ENCODE peak calls at places on chromosome 7, in ten cellular contexts. R is stomach, A is pancreas, L is GM23338, F is brain microvascular endothelial cell, P is PC-3, Q is DND-41, Y is cardiac muscle cell, C is BJ, N is right cardiac atrium. D is an unnamed sample.

GRCh38 chr7:105309235-105310156 is 79.2 kb downstream of the SRPK2 start:
- DNase-seq in P (no peak), Y (no peak), Q (peak; percentile 73), F (peak; percentile 6), N (no peak), L (peak; percentile 48), R (no peak), C (no peak), A (no peak), D (no peak)

GRCh38 chr7:68121655-68122054 is 1125.0 kb downstream of the TYW1 start:
- DNase-seq in P (no peak), Y (no peak), C (no peak), F (no peak), N (no peak), R (no peak), L (no peak), A (no peak), Q (no peak), D (no peak)

GRCh38 chr7:29281782-29282541 is 87.4 kb downstream of the CHN2 start:
- DNase-seq in P (no peak), N (peak; percentile 23), Y (peak; percentile 63), C (no peak), R (no peak), F (peak; percentile 86), A (no peak), L (no peak), Q (no peak), D (no peak)

GRCh38 chr7:4725014-4725951 is 43.2 kb downstream of the FOXK1 start:
- DNase-seq in P (peak; percentile 60), Q (no peak), N (peak; percentile 85), Y (peak; percentile 62), F (peak; percentile 95), L (peak; percentile 30), C (peak; percentile 70), R (peak; percentile 83), A (peak; percentile 83), D (peak; percentile 28)

GRCh38 chr7:151304856-151305255 is 36.8 kb upstream of the NUB1 start:
- DNase-seq in C (no peak), R (no peak), Y (peak; percentile 6), A (no peak), N (no peak), Q (no peak), P (peak; percentile 2), L (peak; percentile 86), F (no peak), D (no peak)

GRCh38 chr7:19899517-19899916 is 126.1 kb upstream of the TMEM196 start:
- DNase-seq in N (no peak), C (no peak), F (no peak), R (no peak), L (no peak), A (no peak), Y (no peak), Q (no peak), P (peak; percentile 77), D (no peak)

GRCh38 chr7:106112118-106112971 is at the start of gene SYPL1:
- DNase-seq in P (peak; percentile 94), F (peak; percentile 79), R (peak; percentile 94), N (peak; percentile 94), Q (peak; percentile 97), Y (peak; percentile 94), C (peak; percentile 57), L (peak; percentile 95), A (peak; percentile 98), D (peak; percentile 93)

GRCh38 chr7:69619619-69620018 is 21.3 kb downstream of the AUTS2 start:
- DNase-seq in L (no peak), F (no peak), R (no peak), Y (no peak), N (no peak), P (no peak), C (no peak), A (no peak), Q (no peak), D (no peak)

GRCh38 chr7:25979605-25980004 is 172.4 kb upstream of the NFE2L3 start:
- DNase-seq in Q (no peak), R (no peak), L (no peak), C (no peak), P (no peak), A (no peak), N (no peak), Y (no peak), F (no peak), D (no peak)

GRCh38 chr7:114212753-114213439 is 201.7 kb upstream of the FOXP2 start:
- DNase-seq in L (no peak), R (no peak), Q (no peak), P (no peak), C (no peak), F (no peak), A (no peak), Y (no peak), N (no peak), D (no peak)

GRCh38 chr7:41237956-41238355 is 464.9 kb downstream of the INHBA start:
- DNase-seq in A (no peak), P (peak; percentile 52), R (no peak), L (no peak), F (no peak), C (no peak), N (no peak), Y (no peak), Q (no peak), D (no peak)

GRCh38 chr7:129434846-129435318 is 650 bp downstream of the STRIP2 start:
- DNase-seq in F (peak; percentile 2), C (no peak), N (peak; percentile 11), P (no peak), L (peak; percentile 65), Q (no peak), A (peak; percentile 63), Y (peak; percentile 54), R (no peak), D (peak; percentile 31)

GRCh38 chr7:90262438-90262837 is 17.5 kb downstream of the CFAP69 start:
- DNase-seq in Y (no peak), C (no peak), R (no peak), F (no peak), P (peak; percentile 70), A (no peak), N (no peak), Q (no peak), L (peak; percentile 47), D (peak; percentile 4)

GRCh38 chr7:44383566-44383965 is 58.2 kb upstream of the CAMK2B start:
- DNase-seq in Y (no peak), Q (no peak), F (peak; percentile 67), P (peak; percentile 21), C (peak; percentile 26), N (peak; percentile 55), R (peak; percentile 21), A (peak; percentile 41), L (no peak), D (no peak)

GRCh38 chr7:129348023-129348740 is 86.0 kb upstream of the STRIP2 start:
- DNase-seq in F (no peak), C (no peak), Y (no peak), P (no peak), A (no peak), L (no peak), Q (no peak), R (no peak), N (no peak), D (no peak)

GRCh38 chr7:81299272-81299671 is 380.4 kb upstream of the SEMA3C start:
- DNase-seq in R (no peak), C (peak; percentile 93), N (no peak), L (no peak), Q (no peak), P (peak; percentile 89), A (no peak), F (peak; percentile 95), Y (peak; percentile 3), D (no peak)
- H3K4me3 ChIP-seq in R (no peak overlapping the region), C (no peak overlapping the region), N (no peak overlapping the region), L (no peak overlapping the region), Q (no peak overlapping the region), P (peak overlapping the region; percentile 8), A (no peak overlapping the region), F (no peak overlapping the region), Y (no peak overlapping the region), D (no peak overlapping the region)

DNA sequence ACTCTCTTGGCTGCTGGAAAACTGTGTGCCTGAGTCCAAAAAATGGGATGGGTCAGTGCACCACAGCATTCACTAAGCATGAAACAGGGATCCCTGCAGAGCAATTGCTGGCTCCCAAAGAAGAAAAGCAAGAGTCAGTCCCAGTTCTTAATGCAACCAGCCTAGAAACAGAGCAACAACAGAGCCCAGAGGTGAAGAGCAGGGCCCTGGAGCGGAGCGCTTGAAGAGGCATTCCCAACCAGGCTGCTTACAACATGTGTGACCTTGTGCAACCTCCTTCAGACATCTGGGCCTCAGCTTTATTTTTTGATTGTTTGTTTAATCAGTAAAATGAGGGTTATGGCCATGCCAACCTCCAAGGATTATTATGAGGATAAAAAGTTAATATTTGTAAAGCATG is 543.7 kb upstream of the COBL start:
- DNase-seq in R (no peak), F (no peak), Q (no peak), Y (no peak), N (no peak), L (no peak), C (no peak), A (no peak), P (no peak), D (no peak)
- H3K27me3 ChIP-seq in R (no peaks in the 10 kb centered on the region), F (no peaks in the 10 kb centered on the region), Q (no peaks in the 10 kb centered on the region), Y (no peaks in the 10 kb centered on the region), N (no peaks in the 10 kb centered on the region), L (no peaks in the 10 kb centered on the region), C (no peaks in the 10 kb centered on the region), A (no peaks in the 10 kb centered on the region), P (no peaks in the 10 kb centered on the region), D (no peaks in the 10 kb centered on the region)

GRCh38 chr7:33932832-33933468 is 27.6 kb downstream of the BMPER start:
- DNase-seq in R (peak; percentile 84), P (peak; percentile 89), L (peak; percentile 86), F (peak; percentile 89), C (peak; percentile 52), Y (peak; percentile 86), Q (peak; percentile 78), A (peak; percentile 89), N (peak; percentile 79), D (peak; percentile 39)
- H3K4me3 ChIP-seq in R (peak overlapping the region; percentile 28), P (peak overlapping the region; percentile 48), L (no peak overlapping the region), F (peak overlapping the region; percentile 18), C (no peak overlapping the region), Y (no peak overlapping the region), Q (no peak overlapping the region), A (no peak overlapping the region), N (peak overlapping the region; percentile 4), D (no peak overlapping the region)

GRCh38 chr7:100779359-100779758 is 46.0 kb downstream of the ZAN start:
- DNase-seq in L (no peak), R (no peak), Q (no peak), Y (no peak), F (no peak), C (no peak), P (no peak), N (no peak), A (no peak), D (no peak)

GRCh38 chr7:100783804-100784203 is 43.5 kb downstream of the EPHB4 start:
- DNase-seq in C (no peak), A (no peak), N (no peak), Q (no peak), Y (no peak), P (no peak), F (no peak), R (no peak), L (no peak), D (no peak)

GRCh38 chr7:100785878-100786277 is 41.4 kb downstream of the EPHB4 start:
- DNase-seq in C (no peak), Q (no peak), L (peak; percentile 71), A (no peak), N (no peak), F (no peak), R (no peak), P (no peak), Y (no peak), D (no peak)

GRCh38 chr7:100778061-100778621 is 44.7 kb downstream of the ZAN start:
- DNase-seq in L (no peak), F (no peak), N (no peak), C (no peak), Q (no peak), P (no peak), R (no peak), A (no peak), Y (no peak), D (no peak)

GRCh38 chr7:100781255-100781654 is 46.1 kb downstream of the EPHB4 start:
- DNase-seq in P (no peak), Q (no peak), N (no peak), L (no peak), R (no peak), A (no peak), F (no peak), Y (no peak), C (no peak), D (no peak)
- H3K27me3 ChIP-seq in P (no peaks in the 10 kb centered on the region), Q (no peaks in the 10 kb centered on the region), N (no peaks in the 10 kb centered on the region), L (no peaks in the 10 kb centered on the region), R (peaks cover 57% of the 10 kb centered on the region), A (no peaks in the 10 kb centered on the region), F (peaks cover 3% of the 10 kb centered on the region), Y (no peaks in the 10 kb centered on the region), C (peaks cover 3% of the 10 kb centered on the region), D (no peaks in the 10 kb centered on the region)

D was measured in naive thymus-derived CD4-positive, alpha-beta T cell.